ENCODE peak calls at places on chromosomes 4 and X, in six cellular contexts. C is sigmoid colon; D is CD8-positive, alpha-beta T cell; K is CD4-positive, CD25-positive, alpha-beta regulatory T cell; T is left lung; I is colonic mucosa. M is an unnamed sample. For H3K9me3, the result is how much of the 10 kb centered on the place peaks cover.

GRCh38 chrX:38717871-38718270 is 83.4 kb upstream of the MID1IP1 start:
- DNase-seq in C (no peak), D (no peak), K (peak), T (no peak), I (no peak), M (no peak)

GRCh38 chr4:79164961-79165610 is 160.8 kb downstream of the NAA11 start:
- DNase-seq in C (no peak), D (no peak), K (no peak), T (no peak), I (no peak), M (no peak)

GRCh38 chr4:83207497-83208105 is 77.0 kb downstream of the COQ2 start:
- DNase-seq in C (no peak), D (no peak), K (no peak), T (no peak), I (peak), M (no peak)

GRCh38 chr4:1215347-1216075 is 33.4 kb downstream of the CTBP1 start:
- DNase-seq in C (no peak), D (no peak), K (no peak), T (no peak), I (no peak), M (no peak)

GRCh38 chr4:37243061-37243460 is 1.5 kb upstream of the NWD2 start:
- DNase-seq in C (no peak), D (no peak), K (no peak), T (no peak), I (no peak), M (no peak)

GRCh38 chr4:22237846-22238513 is 277.9 kb downstream of the ADGRA3 start:
- DNase-seq in C (no peak), D (no peak), K (peak), T (no peak), I (peak), M (no peak)

GRCh38 chr4:184895012-184895795 is 69.4 kb upstream of the ACSL1 start:
- DNase-seq in C (no peak), D (no peak), K (no peak), T (no peak), I (no peak), M (no peak)

GRCh38 chr4:98262431-98262830 is 1.2 kb downstream of the RAP1GDS1 start:
- DNase-seq in C (no peak), D (no peak), K (peak), T (no peak), I (peak), M (no peak)

GRCh38 chrX:41589634-41590270 is 99.0 kb upstream of the GPR34 start:
- DNase-seq in C (no peak), D (no peak), K (no peak), T (no peak), I (no peak), M (no peak)

GRCh38 chr4:55706526-55706925 is 70.4 kb upstream of the NMU start:
- DNase-seq in C (no peak), D (no peak), K (no peak), T (no peak), I (no peak), M (no peak)

GRCh38 chrX:111868726-111869638 is 7.0 kb upstream of the TRPC5OS start:
- DNase-seq in C (no peak), D (no peak), K (no peak), T (no peak), I (no peak), M (no peak)

GRCh38 chrX:13533726-13534125 is 35.7 kb upstream of the EGFL6 start:
- DNase-seq in C (no peak), D (no peak), K (no peak), T (no peak), I (no peak), M (no peak)

GRCh38 chr4:174592256-174592984 is 70.1 kb upstream of the HPGD start:
- DNase-seq in C (no peak), D (no peak), K (no peak), T (no peak), I (no peak), M (no peak)

GRCh38 chr4:179095585-179096228 is 1653.5 kb upstream of the AGA start:
- DNase-seq in C (no peak), D (no peak), K (no peak), T (no peak), I (no peak), M (no peak)

GRCh38 chr4:26252349-26252748 is 68.5 kb upstream of the RBPJ start:
- DNase-seq in C (no peak), D (no peak), K (peak), T (no peak), I (no peak), M (no peak)

GRCh38 chrX:68853665-68854251 is 24.9 kb downstream of the EFNB1 start:
- DNase-seq in C (no peak), D (no peak), K (no peak), T (no peak), I (no peak), M (no peak)

GRCh38 chr4:122921971-122922876 is at the start of gene NUDT6:
- DNase-seq in C (peak), D (peak), K (peak), T (peak), I (peak), M (peak)

GRCh38 chr4:138775890-138776289 is 239.7 kb upstream of the NOCT start:
- DNase-seq in C (no peak), D (no peak), K (no peak), T (no peak), I (no peak), M (no peak)

GRCh38 chrX:133335027-133335426 is 80.3 kb downstream of the GPC4 start:
- DNase-seq in C (no peak), D (no peak), K (peak), T (no peak), I (peak), M (no peak)

GRCh38 chr4:143399113-143399949 is 62.7 kb downstream of the GAB1 start:
- DNase-seq in C (no peak), D (no peak), K (peak), T (no peak), I (no peak), M (no peak)

GRCh38 chr4:143397887-143398286 is 61.2 kb downstream of the GAB1 start:
- DNase-seq in C (no peak), D (no peak), K (no peak), T (no peak), I (no peak), M (no peak)

GRCh38 chr4:143397335-143397734 is 60.7 kb downstream of the GAB1 start:
- DNase-seq in C (no peak), D (no peak), K (no peak), T (no peak), I (no peak), M (no peak)

GRCh38 chr4:143395054-143395453 is 58.4 kb downstream of the GAB1 start:
- DNase-seq in C (no peak), D (no peak), K (no peak), T (no peak), I (no peak), M (no peak)

GRCh38 chr4:143396695-143397094 is 60.0 kb downstream of the GAB1 start:
- DNase-seq in C (no peak), D (no peak), K (no peak), T (no peak), I (no peak), M (no peak)
- H3K9me3 ChIP-seq in C (under half), D (under half), K (under half), T (under half), I (under half), M (under half)

GRCh38 chrX:65073233-65073632 is 97.0 kb upstream of the ZC4H2 start:
- DNase-seq in C (no peak), D (no peak), K (no peak), T (no peak), I (no peak), M (no peak)

DNA sequence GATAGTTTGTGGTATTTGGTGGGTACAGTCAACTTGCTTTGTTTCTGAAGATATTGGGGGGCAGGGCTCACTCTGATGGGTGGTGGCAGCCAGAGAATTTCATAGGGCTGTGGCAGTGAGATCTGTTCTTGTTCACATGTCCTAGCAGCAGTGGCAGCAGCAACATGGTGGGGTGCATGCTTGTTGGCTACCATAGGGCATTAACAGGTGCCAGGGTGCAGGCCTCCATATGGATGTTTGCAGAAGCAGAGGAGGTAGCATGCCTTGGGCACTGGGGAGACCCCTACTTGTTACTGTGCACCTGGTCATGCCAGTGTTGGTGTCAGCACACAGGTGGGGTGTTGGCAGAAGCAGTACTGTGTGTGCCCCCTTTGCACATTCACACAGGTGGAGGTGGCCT is 96.3 kb upstream of the ZC4H2 start:
- DNase-seq in C (peak), D (no peak), K (no peak), T (no peak), I (no peak), M (no peak)
- H3K9me3 ChIP-seq in C (under half), D (under half), K (under half), T (under half), I (under half), M (under half)

GRCh38 chrX:55636109-55636508 is 12.9 kb downstream of the FOXR2 start:
- DNase-seq in C (no peak), D (no peak), K (no peak), T (no peak), I (no peak), M (no peak)
- H3K9me3 ChIP-seq in C (under half), D (under half), K (under half), T (under half), I (under half), M (under half)

GRCh38 chrX:55714111-55714510 is 3.4 kb upstream of the RRAGB start:
- DNase-seq in C (no peak), D (no peak), K (no peak), T (no peak), I (no peak), M (no peak)
- H3K9me3 ChIP-seq in C (under half), D (under half), K (under half), T (under half), I (under half), M (under half)

GRCh38 chr4:29559281-29559680 is 1160.9 kb upstream of the PCDH7 start:
- DNase-seq in C (no peak), D (no peak), K (no peak), T (no peak), I (no peak), M (no peak)

GRCh38 chr4:29560452-29560851 is 1159.7 kb upstream of the PCDH7 start:
- DNase-seq in C (no peak), D (no peak), K (no peak), T (no peak), I (no peak), M (no peak)

GRCh38 chr4:29553842-29554241 is 1166.3 kb upstream of the PCDH7 start:
- DNase-seq in C (no peak), D (no peak), K (no peak), T (no peak), I (no peak), M (no peak)

GRCh38 chr4:29558789-29559188 is 1161.4 kb upstream of the PCDH7 start:
- DNase-seq in C (no peak), D (no peak), K (no peak), T (no peak), I (no peak), M (no peak)
- H3K9me3 ChIP-seq in C (under half), D (under half), K (under half), T (under half), I (under half), M (under half)

GRCh38 chrX:81121513-81122363 is 80.0 kb downstream of the HMGN5 start:
- DNase-seq in C (peak), D (peak), K (peak), T (peak), I (peak), M (peak)
- H3K9me3 ChIP-seq in C (under half), D (under half), K (under half), T (under half), I (under half), M (under half)

GRCh38 chr4:167973513-167973912 is 118.8 kb upstream of the ANXA10 start:
- DNase-seq in C (no peak), D (no peak), K (no peak), T (no peak), I (no peak), M (no peak)
- H3K9me3 ChIP-seq in C (under half), D (under half), K (under half), T (half or more), I (under half), M (under half)

GRCh38 chr4:4776335-4776734 is 83.1 kb upstream of the MSX1 start:
- DNase-seq in C (no peak), D (no peak), K (no peak), T (no peak), I (no peak), M (no peak)

GRCh38 chr4:4778491-4779003 is 80.9 kb upstream of the MSX1 start:
- DNase-seq in C (no peak), D (no peak), K (no peak), T (no peak), I (no peak), M (no peak)

GRCh38 chr4:4775493-4776004 is 83.9 kb upstream of the MSX1 start:
- DNase-seq in C (no peak), D (no peak), K (no peak), T (no peak), I (no peak), M (no peak)

GRCh38 chr4:4779486-4779885 is 80.0 kb upstream of the MSX1 start:
- DNase-seq in C (no peak), D (no peak), K (no peak), T (no peak), I (no peak), M (no peak)

GRCh38 chr4:4776934-4777333 is 82.5 kb upstream of the MSX1 start:
- DNase-seq in C (peak), D (no peak), K (no peak), T (peak), I (no peak), M (no peak)
- H3K9me3 ChIP-seq in C (under half), D (under half), K (under half), T (under half), I (under half), M (under half)

M was measured in T-helper 17 cell.